ENCODE peak calls at places on chromosomes 4 and X, in seven cellular contexts. C is cardiac muscle cell, E is AG04450, F is heart right ventricle, K is pancreas, J is GM23338, A is coronary artery. O is an unnamed sample.
A peak's percentile ranks its signal among the peaks of the same experiment; 100 is the strongest.

GRCh38 chr4:26083987-26084386 is 170.0 kb downstream of the SMIM20 start:
- DNase-seq in C (peak; percentile 15), E (peak; percentile 87), F (no peak), K (no peak), J (no peak), A (no peak), O (peak; percentile 76)

GRCh38 chrX:17409566-17410290 is 34.7 kb downstream of the NHS start:
- DNase-seq in C (no peak), E (no peak), F (no peak), K (no peak), J (peak; percentile 50), A (no peak), O (no peak)

GRCh38 chr4:23680616-23681518 is 209.0 kb downstream of the PPARGC1A start:
- DNase-seq in C (no peak), E (no peak), F (no peak), K (no peak), J (no peak), A (no peak), O (no peak)

GRCh38 chrX:150155396-150156048 is 207.6 kb upstream of the MAMLD1 start:
- DNase-seq in C (peak; percentile 4), E (peak; percentile 10), F (peak; percentile 14), K (no peak), J (no peak), A (no peak), O (peak; percentile 28)

GRCh38 chr4:115042496-115042895 is 70.9 kb downstream of the NDST4 start:
- DNase-seq in C (peak; percentile 5), E (no peak), F (no peak), K (no peak), J (peak; percentile 67), A (no peak), O (no peak)

GRCh38 chr4:169268951-169269781 is 1.6 kb downstream of the SH3RF1 start:
- DNase-seq in C (no peak), E (peak; percentile 44), F (no peak), K (no peak), J (no peak), A (no peak), O (peak; percentile 69)

GRCh38 chr4:185656467-185656890 is 121.2 kb upstream of the PDLIM3 start:
- DNase-seq in C (peak; percentile 19), E (no peak), F (peak; percentile 47), K (peak; percentile 47), J (peak; percentile 67), A (peak; percentile 85), O (peak; percentile 17)

GRCh38 chr4:70892086-70892769 is 9.9 kb upstream of the MOB1B start:
- DNase-seq in C (no peak), E (no peak), F (peak; percentile 22), K (no peak), J (no peak), A (no peak), O (no peak)

GRCh38 chr4:138475116-138475515 is 233.0 kb upstream of the SLC7A11 start:
- DNase-seq in C (no peak), E (no peak), F (no peak), K (no peak), J (no peak), A (no peak), O (no peak)

GRCh38 chrX:20523626-20524312 is 257.1 kb upstream of the RPS6KA3 start:
- DNase-seq in C (no peak), E (no peak), F (no peak), K (no peak), J (no peak), A (no peak), O (no peak)

GRCh38 chrX:120456973-120457372 is 12.1 kb downstream of the LAMP2 start:
- DNase-seq in C (no peak), E (no peak), F (no peak), K (no peak), J (no peak), A (no peak), O (peak; percentile 42)

GRCh38 chr4:137156054-137156453 is 376.2 kb downstream of the PCDH18 start:
- DNase-seq in C (no peak), E (peak; percentile 20), F (no peak), K (no peak), J (no peak), A (no peak), O (peak; percentile 91)

GRCh38 chr4:86453044-86453501 is 93.2 kb upstream of the MAPK10 start:
- DNase-seq in C (no peak), E (peak; percentile 51), F (peak; percentile 40), K (peak; percentile 6), J (no peak), A (no peak), O (no peak)

GRCh38 chrX:10047133-10047532 is 80.0 kb downstream of the CLDN34 start:
- DNase-seq in C (no peak), E (no peak), F (no peak), K (no peak), J (no peak), A (no peak), O (no peak)

GRCh38 chr4:130738233-130738632 is 1642.3 kb downstream of the C4orf33 start:
- DNase-seq in C (no peak), E (no peak), F (no peak), K (no peak), J (no peak), A (no peak), O (no peak)

GRCh38 chr4:79650217-79650616 is 242.2 kb upstream of the GK2 start:
- DNase-seq in C (no peak), E (no peak), F (no peak), K (no peak), J (no peak), A (no peak), O (no peak)

GRCh38 chr4:102692474-102692873 is 68.3 kb downstream of the MANBA start:
- DNase-seq in C (no peak), E (no peak), F (no peak), K (no peak), J (no peak), A (no peak), O (no peak)

GRCh38 chr4:102696763-102697162 is 64.0 kb downstream of the MANBA start:
- DNase-seq in C (no peak), E (peak; percentile 73), F (peak; percentile 15), K (no peak), J (no peak), A (no peak), O (no peak)

GRCh38 chr4:102693266-102693850 is 67.4 kb downstream of the MANBA start:
- DNase-seq in C (no peak), E (no peak), F (no peak), K (no peak), J (no peak), A (no peak), O (no peak)

GRCh38 chr4:102694791-102695190 is 66.0 kb downstream of the MANBA start:
- DNase-seq in C (no peak), E (no peak), F (no peak), K (no peak), J (no peak), A (no peak), O (no peak)
- TF ChIP-seq CTCF in C (no peak), E (no peak), F (no peak), K (no peak), J (no peak), A (no peak), O (no peak)

GRCh38 chrX:27675493-27675892 is 85.3 kb downstream of the DCAF8L2 start:
- DNase-seq in C (no peak), E (no peak), F (no peak), K (no peak), J (no peak), A (no peak), O (no peak)

GRCh38 chrX:27674491-27674890 is 84.3 kb downstream of the DCAF8L2 start:
- DNase-seq in C (no peak), E (no peak), F (no peak), K (no peak), J (no peak), A (no peak), O (no peak)

GRCh38 chrX:27671234-27671633 is 81.1 kb downstream of the DCAF8L2 start:
- DNase-seq in C (no peak), E (no peak), F (no peak), K (no peak), J (no peak), A (no peak), O (no peak)
- H3K4me3 ChIP-seq in C (no peak overlapping the region), E (no peak overlapping the region), F (no peak overlapping the region), K (no peak overlapping the region), J (no peak overlapping the region), A (no peak overlapping the region), O (no peak overlapping the region)

DNA sequence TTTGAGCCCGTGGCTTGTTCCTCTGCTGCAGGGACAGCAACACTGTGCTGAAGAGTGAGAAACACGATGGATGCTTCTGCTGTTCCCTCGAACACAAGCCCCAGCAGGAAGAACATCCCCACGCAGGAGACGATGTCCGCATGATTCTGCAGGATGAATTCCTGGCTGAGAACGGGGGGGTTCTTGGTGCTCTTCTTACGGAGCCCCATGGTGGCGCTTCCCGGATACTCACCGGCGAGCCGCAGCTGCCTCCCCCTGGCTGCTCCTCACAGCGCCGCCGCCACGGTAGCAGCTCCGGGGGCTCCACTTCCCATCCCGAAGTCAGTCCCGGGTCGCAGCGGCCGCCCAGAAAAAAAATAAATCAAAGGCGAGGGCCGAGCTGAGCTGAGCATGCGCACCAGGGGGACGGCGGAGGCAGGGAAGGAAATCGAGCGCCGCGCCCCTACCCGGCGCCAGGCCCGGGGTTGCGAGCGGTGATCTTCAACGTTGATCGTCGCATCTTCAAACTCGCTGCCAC is at the start of gene TRAM1L1:
- DNase-seq in C (peak; percentile 81), E (peak; percentile 42), F (peak; percentile 45), K (peak; percentile 60), J (peak; percentile 90), A (peak; percentile 71), O (no peak)
- TF ChIP-seq CTCF in C (peak; percentile 10), E (peak; percentile 41), F (no peak), K (no peak), J (no peak), A (no peak), O (no peak)

GRCh38 chrX:100409316-100410082 is 574 bp downstream of the PCDH19 start:
- DNase-seq in C (no peak), E (no peak), F (no peak), K (no peak), J (peak; percentile 35), A (no peak), O (no peak)

GRCh38 chrX:100410083-100410590 is at the start of gene PCDH19:
- DNase-seq in C (peak; percentile 89), E (no peak), F (peak; percentile 42), K (peak; percentile 26), J (peak; percentile 70), A (no peak), O (no peak)

GRCh38 chrX:100413231-100413630 is 3.2 kb upstream of the PCDH19 start:
- DNase-seq in C (peak; percentile 84), E (no peak), F (peak; percentile 26), K (no peak), J (peak; percentile 80), A (no peak), O (peak; percentile 13)

GRCh38 chrX:100410901-100411801 is 1.1 kb upstream of the PCDH19 start:
- DNase-seq in C (peak; percentile 50), E (no peak), F (no peak), K (no peak), J (peak; percentile 10), A (no peak), O (no peak)

DNA sequence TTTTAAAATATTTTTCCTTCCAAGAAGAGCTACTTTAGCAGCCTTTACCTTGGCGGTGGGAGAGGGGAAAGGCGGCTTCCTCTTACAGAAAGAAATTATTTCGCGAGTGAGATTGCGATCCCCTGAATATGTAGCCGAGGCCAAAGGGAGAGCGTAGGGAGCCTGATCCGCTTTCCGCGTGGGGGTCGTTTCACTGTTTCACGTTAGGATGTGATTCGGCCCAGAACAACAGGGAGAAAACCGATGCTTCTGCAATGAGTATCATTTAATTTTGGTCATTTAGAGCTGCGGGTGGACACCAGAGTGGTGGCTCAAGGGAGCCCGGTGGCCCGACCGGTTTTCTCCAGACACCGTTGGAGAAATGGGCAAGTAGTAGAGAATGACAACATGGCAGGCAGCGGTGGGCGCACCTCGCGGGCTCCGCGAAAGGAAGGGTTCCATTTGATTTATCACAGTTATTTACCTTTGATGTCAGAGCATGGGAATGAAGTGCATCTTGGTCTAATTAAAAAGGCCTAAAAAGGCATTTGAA is 1.8 kb upstream of the PCDH19 start:
- DNase-seq in C (no peak), E (no peak), F (no peak), K (no peak), J (no peak), A (no peak), O (no peak)
- H3K4me3 ChIP-seq in C (peak overlapping the region; percentile 39), E (no peak overlapping the region), F (no peak overlapping the region), K (no peak overlapping the region), J (peak overlapping the region; percentile 51), A (no peak overlapping the region), O (no peak overlapping the region)